ENCODE peak calls at places on chromosome 6, in six cellular contexts. D, N, H, A, I and Q are unnamed samples.

GRCh38 chr6:148829415-148830101 is 82.7 kb downstream of the UST start:
- DNase-seq in I (no peak), N (no peak), D (no peak), H (peak), A (no peak), Q (no peak)

GRCh38 chr6:128491643-128492206 is 28.7 kb downstream of the PTPRK start:
- DNase-seq in N (no peak), I (peak), D (no peak), A (peak), H (peak), Q (no peak)

GRCh38 chr6:14333556-14334305 is 216.2 kb downstream of the CD83 start:
- DNase-seq in A (no peak), N (no peak), H (peak), D (no peak), I (peak), Q (no peak)

GRCh38 chr6:10759884-10760329 is 12.3 kb downstream of the TMEM14B start:
- DNase-seq in A (peak), D (no peak), N (no peak), I (no peak), H (peak), Q (no peak)

GRCh38 chr6:139313784-139314545 is 22.2 kb upstream of the TXLNB start:
- DNase-seq in A (no peak), I (peak), H (peak), N (no peak), D (no peak), Q (peak)

GRCh38 chr6:30568245-30568644 is 3.0 kb upstream of the ABCF1 start:
- DNase-seq in H (no peak), N (no peak), A (no peak), D (no peak), I (peak), Q (no peak)

GRCh38 chr6:151461673-151462072 is 9.7 kb upstream of the RMND1 start:
- DNase-seq in N (no peak), H (no peak), A (no peak), I (no peak), D (no peak), Q (no peak)

GRCh38 chr6:15218401-15218800 is 27.5 kb upstream of the JARID2 start:
- DNase-seq in A (no peak), N (no peak), D (no peak), H (no peak), I (no peak), Q (no peak)

GRCh38 chr6:43910638-43911353 is 140.8 kb downstream of the VEGFA start:
- DNase-seq in I (peak), H (peak), N (no peak), A (peak), D (no peak), Q (no peak)

GRCh38 chr6:132494954-132495353 is 18.0 kb downstream of the STX7 start:
- DNase-seq in I (no peak), A (no peak), N (no peak), D (no peak), H (no peak), Q (no peak)

GRCh38 chr6:99080191-99080590 is 132.4 kb upstream of the FBXL4 start:
- DNase-seq in D (no peak), N (no peak), A (no peak), H (no peak), I (no peak), Q (no peak)
- H2BK15ac ChIP-seq in D (no peak), N (no peak), A (no peak), H (no peak), I (no peak), Q (no peak)

GRCh38 chr6:36825452-36825851 is 13.8 kb downstream of the CPNE5 start:
- DNase-seq in D (no peak), I (no peak), H (no peak), A (no peak), N (no peak), Q (no peak)

GRCh38 chr6:36826520-36827227 is 12.6 kb downstream of the CPNE5 start:
- DNase-seq in A (peak), N (no peak), D (no peak), I (no peak), H (peak), Q (no peak)

GRCh38 chr6:36825996-36826395 is 13.2 kb downstream of the CPNE5 start:
- DNase-seq in H (no peak), D (no peak), I (no peak), N (no peak), A (peak), Q (no peak)

GRCh38 chr6:36829919-36830544 is 9.2 kb downstream of the CPNE5 start:
- DNase-seq in A (no peak), N (no peak), I (no peak), H (peak), D (no peak), Q (no peak)

GRCh38 chr6:36827261-36828079 is 11.8 kb downstream of the CPNE5 start:
- DNase-seq in N (no peak), A (peak), I (no peak), D (no peak), H (peak), Q (no peak)
- H3K4me2 ChIP-seq in N (no peak), A (no peak), I (no peak), D (no peak), H (no peak), Q (no peak)

DNA sequence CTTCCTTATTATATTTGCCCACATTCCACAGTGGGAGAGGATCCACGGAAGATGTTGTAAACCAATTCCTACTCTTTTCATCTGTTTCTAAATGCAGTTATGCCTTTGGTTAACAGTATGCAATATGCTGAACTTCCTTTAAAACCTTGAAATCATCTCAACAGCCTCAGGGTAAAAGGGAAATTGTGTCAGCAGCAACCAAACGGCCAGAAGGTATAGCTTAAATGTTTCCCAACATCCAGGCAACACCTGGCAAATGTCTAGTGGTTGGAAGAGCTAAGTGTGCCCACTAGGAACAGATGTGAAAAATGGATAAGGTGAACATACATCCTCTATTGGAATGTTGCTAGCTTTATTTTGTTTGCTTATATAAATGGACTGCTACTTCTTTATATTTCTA is 164.8 kb downstream of the FAXC start:
- DNase-seq in I (no peak), D (no peak), N (no peak), H (no peak), A (no peak), Q (no peak)
- H2BK15ac ChIP-seq in I (no peak), D (no peak), N (no peak), H (no peak), A (no peak), Q (no peak)

GRCh38 chr6:136920858-136921520 is 1.1 kb upstream of the SLC35D3 start:
- DNase-seq in H (no peak), N (peak), I (peak), D (peak), A (peak), Q (peak)

GRCh38 chr6:136921521-136921935 is 573 bp upstream of the SLC35D3 start:
- DNase-seq in A (no peak), N (peak), I (peak), D (peak), H (no peak), Q (peak)

GRCh38 chr6:136921936-136922679 is at the start of gene SLC35D3:
- DNase-seq in H (no peak), A (peak), D (peak), I (peak), N (peak), Q (peak)

GRCh38 chr6:136922680-136922996 is 537 bp downstream of the SLC35D3 start:
- DNase-seq in N (peak), I (no peak), H (no peak), A (no peak), D (no peak), Q (no peak)

GRCh38 chr6:136920216-136920857 is 1.8 kb upstream of the SLC35D3 start:
- DNase-seq in A (no peak), N (no peak), H (no peak), I (no peak), D (no peak), Q (no peak)
- H3K4me2 ChIP-seq in A (peak), N (peak), H (peak), I (peak), D (peak), Q (peak)

DNA sequence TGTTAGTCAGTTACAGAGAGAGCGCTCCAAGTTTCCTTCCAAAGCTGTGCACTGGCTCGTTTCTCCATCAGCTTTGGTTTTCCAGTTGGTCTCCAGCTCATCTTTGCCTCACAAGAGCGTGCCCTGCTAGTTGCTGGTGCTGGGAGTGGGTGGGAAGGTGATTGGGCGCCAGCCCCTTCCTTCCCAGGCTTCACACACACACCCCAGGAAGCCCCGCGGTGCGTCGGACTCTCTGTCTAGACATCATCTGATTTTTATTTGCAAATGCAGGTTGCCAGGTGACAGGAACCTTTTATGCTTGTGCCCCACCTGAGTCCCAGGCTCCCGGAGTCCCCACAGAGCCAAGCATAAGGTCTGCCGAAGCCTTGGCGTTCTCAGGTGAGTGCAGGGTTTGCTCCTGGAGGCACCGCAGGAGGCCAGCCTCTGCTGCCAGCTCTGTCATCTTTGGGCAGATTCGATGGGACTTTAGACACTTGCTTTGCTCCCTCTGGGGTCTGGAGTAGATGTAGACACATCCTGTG is 7.1 kb downstream of the IRF4 start:
- DNase-seq in I (no peak), N (no peak), D (no peak), A (no peak), H (no peak), Q (no peak)
- H2BK15ac ChIP-seq in I (no peak), N (no peak), D (no peak), A (no peak), H (no peak), Q (no peak)

DNA sequence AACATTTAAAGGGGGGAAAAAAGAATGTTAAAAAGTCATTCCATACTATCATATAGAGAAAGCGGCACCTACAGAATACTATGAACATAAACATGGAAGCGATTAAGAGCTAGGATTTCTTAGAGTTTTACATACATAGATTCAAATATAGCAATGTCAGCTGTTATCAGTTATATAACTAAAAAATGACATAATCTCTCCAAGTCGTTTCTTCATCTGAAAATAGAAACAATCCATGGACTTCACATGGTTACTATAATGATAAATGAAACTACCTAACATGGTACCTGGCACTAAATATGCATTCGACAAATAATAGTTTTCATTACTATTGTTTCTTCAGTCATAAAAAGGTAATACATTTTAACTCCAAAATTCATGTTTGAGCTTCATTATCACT is 3.7 kb downstream of the IBTK start:
- DNase-seq in A (no peak), N (no peak), I (no peak), H (no peak), D (no peak), Q (no peak)
- H3K4me2 ChIP-seq in A (no peak), N (no peak), I (no peak), H (no peak), D (no peak), Q (no peak)